ENCODE peak calls at places on chromosomes 7 and 10, in five cellular contexts. M is fibroblast of villous mesenchyme; Y is neural crest cell; R is naive thymus-derived CD8-positive, alpha-beta T cell; B is spleen. O is an unnamed sample.
A peak's percentile ranks its signal among the peaks of the same experiment; 100 is the strongest.

GRCh38 chr7:32228601-32229000 is 158.4 kb upstream of the PDE1C start:
- DNase-seq in R (no peak), B (no peak), M (no peak), Y (no peak), O (no peak)

GRCh38 chr10:91340613-91341362 is 69.4 kb upstream of the HECTD2 start:
- DNase-seq in B (no peak), R (no peak), M (peak; percentile 68), Y (no peak), O (no peak)

GRCh38 chr10:69874464-69874863 is 72.8 kb downstream of the COL13A1 start:
- DNase-seq in M (peak; percentile 21), B (no peak), Y (no peak), R (no peak), O (no peak)

GRCh38 chr10:113226404-113226803 is 276.4 kb downstream of the TCF7L2 start:
- DNase-seq in R (no peak), M (no peak), Y (no peak), B (no peak), O (no peak)

GRCh38 chr10:30121401-30121800 is 62.0 kb upstream of the JCAD start:
- DNase-seq in R (no peak), Y (no peak), B (no peak), M (no peak), O (no peak)

GRCh38 chr10:78777466-78778256 is 291.1 kb upstream of the ZMIZ1 start:
- DNase-seq in Y (no peak), B (no peak), M (peak; percentile 78), R (no peak), O (peak; percentile 94)

GRCh38 chr7:101673951-101674350 is 44.9 kb upstream of the MYL10 start:
- DNase-seq in R (no peak), Y (no peak), B (no peak), M (no peak), O (no peak)

GRCh38 chr7:116679495-116679894 is 7.5 kb downstream of the MET start:
- DNase-seq in B (no peak), Y (no peak), M (no peak), R (no peak), O (no peak)

GRCh38 chr10:122780391-122780790 is 65.3 kb downstream of the CUZD1 start:
- DNase-seq in B (no peak), R (no peak), Y (no peak), M (no peak), O (no peak)

GRCh38 chr7:142950235-142950634 is 11.0 kb downstream of the LLCFC1 start:
- DNase-seq in M (no peak), B (no peak), R (no peak), Y (no peak), O (no peak)

GRCh38 chr10:102643346-102644065 is 773 bp upstream of the TRIM8 start:
- DNase-seq in B (peak; percentile 89), Y (peak; percentile 46), M (peak; percentile 76), R (peak; percentile 28), O (peak; percentile 89)

GRCh38 chr7:29345590-29345989 is 151.0 kb downstream of the CHN2 start:
- DNase-seq in M (peak; percentile 2), R (no peak), Y (no peak), B (no peak), O (no peak)

GRCh38 chr7:131944556-131945069 is 388.2 kb upstream of the PODXL start:
- DNase-seq in Y (no peak), B (no peak), M (no peak), R (no peak), O (no peak)

GRCh38 chr7:105157278-105157677 is 143.3 kb downstream of the KMT2E start:
- DNase-seq in B (no peak), Y (no peak), M (no peak), R (no peak), O (no peak)

GRCh38 chr7:22884911-22885823 is 62.5 kb upstream of the TOMM7 start:
- DNase-seq in M (no peak), B (no peak), R (no peak), Y (no peak), O (no peak)